ENCODE peak calls at places on chromosome X, in four cellular contexts. D is foreskin fibroblast, T is KG1, H is ELF-1. G is an unnamed sample.

GRCh38 chrX:33336783-33337182 is 125.4 kb upstream of the DMD start:
- DNase-seq in H (peak; percentile 14), D (no peak), T (no peak), G (peak; percentile 32)

GRCh38 chrX:8803326-8803725 is 2.1 kb upstream of the FAM9A start:
- DNase-seq in H (no peak), D (no peak), T (no peak), G (no peak)

GRCh38 chrX:22399793-22400192 is 127.1 kb downstream of the CBLL2 start:
- DNase-seq in D (peak; percentile 31), T (no peak), H (no peak), G (no peak)

GRCh38 chrX:24153175-24153795 is 3.8 kb downstream of the ZFX start:
- DNase-seq in T (no peak), H (peak; percentile 88), D (no peak), G (peak; percentile 61)

GRCh38 chrX:22278375-22278774 is 5.7 kb downstream of the CBLL2 start:
- DNase-seq in H (peak; percentile 55), T (no peak), D (no peak), G (no peak)

GRCh38 chrX:20620301-20620700 is 353.6 kb upstream of the RPS6KA3 start:
- DNase-seq in D (peak; percentile 40), T (no peak), H (no peak), G (no peak)

GRCh38 chrX:74534569-74535038 is 79.8 kb downstream of the RLIM start:
- DNase-seq in H (peak; percentile 70), D (no peak), T (no peak), G (no peak)

GRCh38 chrX:10110984-10111363 is 45.8 kb upstream of the CLCN4 start:
- DNase-seq in H (no peak), T (no peak), D (no peak), G (no peak)

GRCh38 chrX:74395556-74395955 is 25.7 kb upstream of the SLC16A2 start:
- DNase-seq in H (no peak), T (no peak), D (no peak), G (no peak)

GRCh38 chrX:150663061-150663460 is 30.1 kb upstream of the MTMR1 start:
- DNase-seq in H (no peak), T (no peak), D (no peak), G (no peak)

GRCh38 chrX:252421-253291 is 28.5 kb upstream of the PLCXD1 start:
- DNase-seq in H (no peak), T (no peak), D (no peak), G (no peak)

G was measured in H9.